ENCODE peak calls at places on chromosome 3, in ten cellular contexts. O, P, F, K, B, W, J, D, Y and C are unnamed samples.

GRCh38 chr3:67648229-67648628 is 6.2 kb downstream of the SUCLG2 start:
- DNase-seq in B (no peak), J (no peak), P (no peak), K (no peak), Y (no peak), F (no peak), O (no peak), D (no peak), W (no peak), C (no peak)

GRCh38 chr3:179272385-179272784 is 21.5 kb upstream of the KCNMB3 start:
- DNase-seq in P (no peak), K (no peak), J (peak; percentile 25), W (peak; percentile 8), Y (no peak), D (no peak), F (no peak), O (no peak), B (no peak), C (no peak)

GRCh38 chr3:195037017-195037373 is 234.0 kb downstream of the XXYLT1 start:
- DNase-seq in K (no peak), F (no peak), Y (no peak), D (no peak), W (no peak), J (no peak), P (no peak), B (no peak), O (no peak), C (no peak)

GRCh38 chr3:55252921-55253320 is 234.2 kb downstream of the WNT5A start:
- DNase-seq in Y (no peak), D (no peak), O (no peak), B (no peak), J (no peak), K (no peak), P (no peak), W (peak; percentile 33), F (no peak), C (no peak)

GRCh38 chr3:143731776-143732175 is 116.5 kb downstream of the SLC9A9 start:
- DNase-seq in B (no peak), Y (no peak), F (no peak), J (no peak), W (peak; percentile 0), K (no peak), P (no peak), O (no peak), D (no peak), C (no peak)

GRCh38 chr3:89372456-89372855 is 265.0 kb downstream of the EPHA3 start:
- DNase-seq in J (peak; percentile 13), D (no peak), O (no peak), B (no peak), P (no peak), W (no peak), F (no peak), Y (no peak), K (no peak), C (no peak)

GRCh38 chr3:140176526-140176925 is 241.5 kb downstream of the CLSTN2 start:
- DNase-seq in D (no peak), K (no peak), J (peak; percentile 2), F (no peak), B (no peak), P (no peak), W (no peak), O (no peak), Y (no peak), C (no peak)

GRCh38 chr3:157088133-157088488 is 71.8 kb downstream of the CCNL1 start:
- DNase-seq in K (no peak), D (no peak), P (no peak), B (no peak), F (no peak), J (peak; percentile 40), O (no peak), Y (no peak), W (no peak), C (no peak)

GRCh38 chr3:24662449-24663345 is 168.0 kb upstream of the THRB start:
- DNase-seq in J (no peak), W (no peak), F (no peak), K (no peak), Y (peak; percentile 59), O (no peak), D (no peak), B (no peak), P (no peak), C (no peak)

GRCh38 chr3:119831022-119831421 is 49.1 kb downstream of the NR1I2 start:
- DNase-seq in W (no peak), D (no peak), K (no peak), O (no peak), P (no peak), F (no peak), Y (no peak), B (no peak), J (peak; percentile 20), C (no peak)

GRCh38 chr3:53318522-53318921 is 28.8 kb downstream of the DCP1A start:
- DNase-seq in W (peak; percentile 69), J (peak; percentile 40), Y (no peak), D (no peak), B (no peak), P (no peak), F (no peak), K (no peak), O (no peak), C (no peak)

GRCh38 chr3:155791190-155791589 is 14.9 kb downstream of the C3orf33 start:
- DNase-seq in W (peak; percentile 30), K (no peak), B (no peak), O (no peak), D (no peak), F (no peak), Y (no peak), J (no peak), P (no peak), C (no peak)

GRCh38 chr3:31543375-31543774 is 10.7 kb downstream of the STT3B start:
- DNase-seq in B (no peak), J (peak; percentile 50), W (peak; percentile 17), O (no peak), K (no peak), P (no peak), F (no peak), D (no peak), Y (no peak), C (no peak)

GRCh38 chr3:178385280-178385952 is 150.8 kb upstream of the KCNMB2 start:
- DNase-seq in F (no peak), D (no peak), O (peak; percentile 18), J (peak; percentile 73), K (no peak), W (peak; percentile 51), P (no peak), B (no peak), Y (peak; percentile 26), C (no peak)

DNA sequence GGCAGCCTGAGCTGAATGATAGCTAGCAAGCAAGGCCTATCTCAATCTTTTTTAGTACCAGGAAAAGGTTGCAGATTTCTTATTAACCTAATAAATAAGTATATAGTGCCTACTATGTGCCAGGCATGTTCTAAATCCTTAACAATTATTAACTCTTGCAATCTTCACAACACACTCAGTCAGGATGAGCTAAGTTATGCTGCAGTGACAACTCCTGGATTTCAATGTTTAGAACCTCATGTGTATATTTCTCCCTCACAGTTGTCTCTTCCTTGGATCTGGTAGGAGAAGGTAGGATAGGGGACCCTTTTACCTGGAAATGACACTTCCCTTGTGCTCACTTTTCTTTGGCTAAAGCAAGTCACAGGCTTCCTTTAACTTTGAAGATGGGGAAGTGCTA is 39.3 kb upstream of the MAGI1 start:
- DNase-seq in Y (no peak), B (no peak), W (no peak), P (no peak), O (no peak), D (no peak), K (no peak), J (no peak), F (no peak), C (no peak)
- H3K4me1 ChIP-seq in Y (no peaks in the 10 kb centered on the region), B (no peaks in the 10 kb centered on the region), W (peaks cover 3% of the 10 kb centered on the region), P (no peaks in the 10 kb centered on the region), O (no peaks in the 10 kb centered on the region), D (no peaks in the 10 kb centered on the region), K (no peaks in the 10 kb centered on the region), J (peaks cover 3% of the 10 kb centered on the region), F (no peaks in the 10 kb centered on the region), C (no peaks in the 10 kb centered on the region)

GRCh38 chr3:188288153-188288552 is 134.2 kb downstream of the LPP start:
- DNase-seq in W (no peak), D (no peak), B (no peak), O (no peak), K (no peak), P (no peak), F (no peak), J (no peak), Y (no peak), C (no peak)
- H3K4me3 ChIP-seq in W (no peak overlapping the region), D (no peak overlapping the region), B (no peak overlapping the region), O (no peak overlapping the region), K (no peak overlapping the region), P (no peak overlapping the region), F (no peak overlapping the region), J (no peak overlapping the region), Y (no peak overlapping the region), C (no peak overlapping the region)

GRCh38 chr3:101200461-101200860 is 119.9 kb downstream of the IMPG2 start:
- DNase-seq in O (no peak), F (no peak), B (no peak), D (no peak), J (peak; percentile 13), P (no peak), K (no peak), W (no peak), Y (no peak), C (no peak)
- H3K4me1 ChIP-seq in O (no peaks in the 10 kb centered on the region), F (no peaks in the 10 kb centered on the region), B (no peaks in the 10 kb centered on the region), D (no peaks in the 10 kb centered on the region), J (no peaks in the 10 kb centered on the region), P (peaks cover 34% of the 10 kb centered on the region), K (no peaks in the 10 kb centered on the region), W (no peaks in the 10 kb centered on the region), Y (no peaks in the 10 kb centered on the region), C (no peaks in the 10 kb centered on the region)

GRCh38 chr3:149547954-149548728 is 73.6 kb downstream of the TM4SF4 start:
- DNase-seq in W (peak; percentile 90), Y (peak; percentile 47), J (peak; percentile 94), B (no peak), D (no peak), O (no peak), F (peak; percentile 79), P (peak; percentile 77), K (no peak), C (no peak)

GRCh38 chr3:149547413-149547812 is 72.9 kb downstream of the TM4SF4 start:
- DNase-seq in Y (peak; percentile 32), K (no peak), D (peak; percentile 74), P (peak; percentile 92), J (peak; percentile 91), B (no peak), W (peak; percentile 63), O (no peak), F (peak; percentile 93), C (peak; percentile 67)

GRCh38 chr3:149551500-149551899 is 77.0 kb downstream of the TM4SF4 start:
- DNase-seq in P (no peak), O (no peak), F (no peak), K (no peak), W (no peak), Y (no peak), J (no peak), D (no peak), B (no peak), C (no peak)

GRCh38 chr3:149552700-149553099 is 78.2 kb downstream of the TM4SF4 start:
- DNase-seq in B (no peak), P (no peak), O (no peak), W (no peak), F (no peak), Y (no peak), K (no peak), J (no peak), D (no peak), C (no peak)

DNA sequence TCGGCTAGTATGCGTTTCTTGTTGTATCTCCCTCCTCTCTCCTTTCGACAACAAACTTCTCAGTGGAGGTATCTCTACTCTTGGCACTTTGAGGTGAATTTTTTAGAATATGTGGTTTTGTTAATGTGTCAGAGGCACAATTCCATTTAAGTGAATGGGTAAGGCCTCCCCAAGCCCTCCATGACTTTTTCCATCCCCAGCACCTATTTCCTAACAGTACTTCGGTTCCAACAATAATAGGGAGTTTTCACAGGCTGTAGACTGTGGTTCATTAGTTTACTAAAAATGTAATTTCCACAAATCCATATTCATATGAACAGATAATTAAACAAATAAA is 74.2 kb downstream of the TM4SF4 start:
- DNase-seq in J (peak; percentile 54), F (no peak), Y (no peak), D (no peak), K (no peak), W (no peak), B (no peak), P (no peak), O (no peak), C (no peak)
- H3K4me3 ChIP-seq in J (no peak overlapping the region), F (no peak overlapping the region), Y (no peak overlapping the region), D (no peak overlapping the region), K (no peak overlapping the region), W (no peak overlapping the region), B (no peak overlapping the region), P (no peak overlapping the region), O (no peak overlapping the region), C (no peak overlapping the region)